ENCODE peak calls at places on chromosomes 2 and 18, in four cellular contexts. V, G, C and U are unnamed samples.

GRCh38 chr18:57542801-57543427 is 43.6 kb downstream of the FECH start:
- DNase-seq in C (no peak), V (no peak), G (no peak), U (no peak)

GRCh38 chr2:2320486-2321249 is 10.4 kb downstream of the MYT1L start:
- DNase-seq in G (no peak), C (no peak), V (no peak), U (no peak)

GRCh38 chr18:67926929-67927864 is 410.7 kb upstream of the DSEL start:
- DNase-seq in V (no peak), G (no peak), C (no peak), U (no peak)

GRCh38 chr2:42186378-42186777 is 17.2 kb downstream of the EML4 start:
- DNase-seq in C (no peak), G (no peak), V (no peak), U (no peak)

GRCh38 chr2:75568174-75568573 is 7.4 kb upstream of the EVA1A start:
- DNase-seq in C (no peak), V (no peak), G (no peak), U (no peak)

GRCh38 chr2:70095833-70096670 is 8.8 kb downstream of the PCBP1 start:
- DNase-seq in G (no peak), V (no peak), C (no peak), U (no peak)

GRCh38 chr2:31075936-31076590 is 62.2 kb downstream of the GALNT14 start:
- DNase-seq in G (no peak), C (no peak), V (no peak), U (no peak)

GRCh38 chr2:239035361-239035814 is 187.5 kb downstream of the TWIST2 start:
- DNase-seq in G (peak), V (peak), C (peak), U (peak)

GRCh38 chr18:31101148-31102019 is 837 bp downstream of the DSC2 start:
- DNase-seq in C (peak), G (peak), V (no peak), U (peak)

GRCh38 chr2:43092520-43093179 is 133.8 kb downstream of the ZFP36L2 start:
- DNase-seq in C (no peak), G (no peak), V (no peak), U (no peak)

GRCh38 chr2:173631123-173631450 is 276.4 kb downstream of the CDCA7 start:
- DNase-seq in C (no peak), G (no peak), V (no peak), U (no peak)

GRCh38 chr18:65750421-65751144 is at the start of gene CDH7:
- DNase-seq in G (no peak), C (peak), V (no peak), U (peak)
- TF ChIP-seq CTCF in G (no peak), C (no peak), V (no peak), U (no peak)

GRCh38 chr18:48951448-48952286 is 902 bp upstream of the SMAD7 start:
- DNase-seq in G (peak), C (peak), V (peak), U (no peak)
- TF ChIP-seq CTCF in G (no peak), C (peak), V (peak), U (peak)

GRCh38 chr2:68829764-68830163 is 41.4 kb downstream of the BMP10 start:
- DNase-seq in G (no peak), C (no peak), V (no peak), U (no peak)

GRCh38 chr2:68825891-68826290 is 45.3 kb downstream of the BMP10 start:
- DNase-seq in V (no peak), G (no peak), C (no peak), U (no peak)

GRCh38 chr2:68831688-68832087 is 39.5 kb downstream of the BMP10 start:
- DNase-seq in V (no peak), C (no peak), G (no peak), U (no peak)

GRCh38 chr2:68827681-68828080 is 43.5 kb downstream of the BMP10 start:
- DNase-seq in V (no peak), G (no peak), C (no peak), U (no peak)

DNA sequence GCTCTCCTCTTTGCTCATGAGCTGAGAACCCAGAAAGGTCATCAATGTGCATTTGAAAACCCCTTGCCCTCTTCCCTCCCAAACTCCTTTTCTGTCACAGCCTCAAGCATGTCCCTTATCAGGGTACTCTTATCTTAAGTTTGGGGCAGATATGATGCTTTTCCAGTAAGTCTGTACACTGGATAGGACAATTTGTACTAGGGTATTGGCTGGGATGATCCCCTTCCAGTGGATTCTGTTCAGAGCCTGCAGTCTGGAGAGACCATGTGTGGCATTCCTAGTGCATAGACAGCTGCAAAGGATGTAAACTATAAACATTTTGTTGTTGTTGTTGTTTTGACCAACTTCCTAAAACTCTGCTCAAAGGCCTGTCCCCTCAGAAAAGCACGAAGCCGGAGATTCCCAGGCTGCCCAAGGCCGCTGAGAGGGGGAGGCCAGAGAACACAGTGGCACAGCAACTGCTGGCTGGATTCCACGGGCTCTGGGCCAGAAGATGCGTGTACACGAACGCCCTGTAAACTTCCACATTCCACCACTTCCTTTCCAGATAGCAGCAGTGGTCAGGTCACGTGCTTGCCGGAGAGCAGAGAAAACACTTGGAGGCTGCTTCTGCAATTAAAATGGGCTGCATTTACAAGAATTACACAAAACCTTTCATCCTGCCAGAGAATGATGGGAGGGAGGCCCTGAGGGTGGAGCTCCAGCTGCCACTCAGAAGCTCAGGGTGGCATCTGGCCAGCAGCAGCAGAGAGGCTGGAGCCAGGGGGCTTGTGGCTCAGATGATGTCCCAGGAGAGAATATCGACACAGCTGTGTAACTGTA is 42.1 kb downstream of the BMP10 start:
- DNase-seq in V (no peak), G (peak), C (peak), U (no peak)
- TF ChIP-seq CTCF in V (no peak), G (no peak), C (peak), U (no peak)

DNA sequence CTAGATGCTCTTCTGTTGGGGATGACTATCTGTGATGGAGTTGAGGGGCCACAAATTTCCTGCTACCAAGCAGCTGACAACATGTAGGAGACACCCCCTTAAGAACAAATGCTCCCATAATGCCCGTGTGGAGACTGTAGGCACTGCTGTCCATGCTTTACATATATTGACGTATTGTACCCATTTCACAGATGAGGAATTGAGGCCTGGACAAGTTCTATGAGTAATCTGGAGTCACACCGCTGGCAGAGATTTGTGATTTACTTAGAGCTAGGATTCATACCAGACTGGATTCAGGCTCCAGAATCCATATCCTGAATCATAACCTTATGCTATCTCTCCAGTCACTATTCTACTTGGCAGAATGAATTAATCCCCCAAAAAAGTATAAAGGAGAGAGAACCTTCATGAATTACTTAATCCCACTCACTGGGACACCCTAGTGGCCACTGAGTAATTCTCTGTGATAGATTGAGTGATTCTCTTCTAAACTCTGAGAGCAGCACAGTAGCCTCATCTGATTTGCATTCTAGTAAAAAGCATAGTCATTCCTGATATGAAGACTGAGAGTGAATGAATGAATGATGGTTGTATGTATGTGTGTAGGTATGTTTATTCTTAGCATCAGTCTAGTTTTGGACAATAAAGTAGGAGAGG is 460.7 kb upstream of the MEIS1 start:
- DNase-seq in C (no peak), G (no peak), V (peak), U (no peak)
- TF ChIP-seq CTCF in C (no peak), G (no peak), V (peak), U (peak)